ENCODE peak calls at places on chromosomes 3 and 15, in six cellular contexts. A is GM12878, R is A549, K is K562, L is endothelial cell of umbilical vein, J is HepG2. I is an unnamed sample.

GRCh38 chr15:35279811-35280210 is 194.7 kb upstream of the NANOGP8 start:
- DNase-seq in K (no peak), A (no peak), L (no peak), R (no peak), J (no peak), I (no peak)

GRCh38 chr3:18444597-18445420 is 19.7 kb upstream of the SATB1 start:
- DNase-seq in L (peak), K (peak), R (peak), A (no peak), J (peak), I (peak)

GRCh38 chr3:195883160-195883559 is 25.2 kb downstream of the TNK2 start:
- DNase-seq in J (no peak), L (no peak), K (no peak), R (no peak), A (no peak), I (no peak)

GRCh38 chr3:129837057-129837631 is 56.4 kb downstream of the TMCC1 start:
- DNase-seq in L (peak), J (no peak), A (no peak), R (peak), K (no peak), I (no peak)

GRCh38 chr15:26087395-26087794 is 224.3 kb upstream of the ATP10A start:
- DNase-seq in L (no peak), A (no peak), J (no peak), K (no peak), R (no peak), I (no peak)

GRCh38 chr15:100596792-100597191 is 5.2 kb downstream of the LINS1 start:
- DNase-seq in J (no peak), R (no peak), L (no peak), K (peak), A (peak), I (no peak)

GRCh38 chr15:90644526-90644925 is 72.6 kb upstream of the BLM start:
- DNase-seq in K (no peak), L (no peak), A (no peak), R (no peak), J (no peak), I (no peak)

GRCh38 chr3:161560006-161560637 is 63.5 kb downstream of the OTOL1 start:
- DNase-seq in A (no peak), R (peak), J (peak), L (no peak), K (no peak), I (peak)

GRCh38 chr15:48250640-48251076 is 44.6 kb downstream of the SLC12A1 start:
- DNase-seq in R (peak), J (peak), L (peak), K (peak), A (peak), I (peak)

GRCh38 chr15:45454825-45455224 is 67.7 kb downstream of the SLC30A4 start:
- DNase-seq in K (peak), J (no peak), A (peak), L (no peak), R (peak), I (peak)

GRCh38 chr3:9168230-9168629 is 81.2 kb downstream of the SRGAP3 start:
- DNase-seq in R (no peak), L (no peak), K (no peak), A (peak), J (no peak), I (no peak)

GRCh38 chr3:108183178-108183577 is 39.0 kb downstream of the IFT57 start:
- DNase-seq in A (no peak), R (no peak), L (no peak), J (no peak), K (no peak), I (peak)

GRCh38 chr15:63135804-63136203 is 14.1 kb downstream of the LACTB start:
- DNase-seq in A (no peak), K (no peak), R (peak), L (peak), J (no peak), I (peak)

GRCh38 chr3:98657429-98657828 is 64.0 kb upstream of the CPOX start:
- DNase-seq in K (peak), J (no peak), R (peak), A (no peak), L (no peak), I (peak)
- TF ChIP-seq CTCF in K (peak), J (peak), R (peak), A (peak), L (peak), I (peak)

DNA sequence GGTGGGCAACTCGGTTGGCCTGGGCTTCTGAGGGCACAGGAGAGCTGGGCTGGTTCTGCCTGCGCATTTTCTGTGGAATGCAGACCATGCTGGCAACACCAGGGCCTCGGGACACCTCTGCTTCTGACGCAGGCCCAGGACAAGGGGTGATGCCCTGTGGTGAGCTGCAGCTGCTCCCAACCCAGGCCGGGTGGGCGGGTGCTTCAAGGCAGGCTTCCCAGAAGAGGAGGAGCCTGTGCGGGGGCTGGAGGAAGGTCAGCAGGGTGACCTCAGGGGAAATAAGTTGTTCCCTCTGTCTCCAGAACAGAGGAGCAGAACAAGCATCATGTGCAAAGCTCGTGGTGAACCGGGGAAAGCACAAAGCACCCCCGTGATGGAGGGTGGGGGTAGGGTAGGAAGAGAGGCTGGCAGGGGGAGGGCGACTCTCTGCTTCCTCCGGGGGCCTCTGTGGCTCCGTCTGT is 11.0 kb upstream of the PLXNA1 start:
- DNase-seq in K (no peak), R (no peak), J (no peak), A (no peak), L (no peak), I (peak)
- TF ChIP-seq MYC in K (no peak), R (no peak), J (no peak), A (no peak), L (no peak), I (no peak)

DNA sequence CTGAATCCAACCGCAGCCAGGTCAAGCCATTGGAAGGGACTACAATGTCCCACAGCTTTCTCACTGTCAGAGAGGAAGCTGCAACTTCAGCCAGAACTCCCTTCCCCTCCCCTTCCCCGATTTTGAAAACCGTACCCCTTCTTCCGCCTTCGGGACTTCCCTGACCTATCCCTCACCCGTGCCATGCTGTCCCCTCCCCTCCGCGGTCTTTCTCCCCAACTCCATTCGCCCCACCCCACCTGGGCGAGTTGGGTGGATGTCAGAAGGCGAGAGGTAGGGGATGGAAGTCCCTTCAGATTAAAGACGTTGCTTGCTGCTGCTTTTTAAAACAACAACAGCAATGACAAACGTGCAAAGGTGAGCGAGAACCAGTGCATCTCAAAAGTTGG is 723 bp downstream of the CPNE4 start:
- DNase-seq in J (no peak), L (no peak), A (no peak), R (no peak), K (no peak), I (no peak)
- H3K4me3 ChIP-seq in J (no peak), L (no peak), A (no peak), R (peak), K (no peak), I (no peak)

GRCh38 chr15:50353999-50354837 is 780 bp downstream of the GABPB1 start:
- DNase-seq in K (peak), J (peak), L (peak), R (peak), A (peak), I (peak)

GRCh38 chr15:50355980-50356379 is 982 bp upstream of the GABPB1 start:
- DNase-seq in K (no peak), J (no peak), L (no peak), A (no peak), R (no peak), I (no peak)

GRCh38 chr15:50355612-50355905 is 561 bp upstream of the GABPB1 start:
- DNase-seq in R (no peak), K (no peak), J (no peak), A (no peak), L (no peak), I (no peak)

GRCh38 chr15:50354838-50355611 is at the start of gene GABPB1:
- DNase-seq in K (peak), J (peak), A (peak), R (peak), L (peak), I (peak)

GRCh38 chr15:50358805-50359204 is 3.8 kb upstream of the GABPB1 start:
- DNase-seq in J (peak), L (peak), K (peak), A (no peak), R (peak), I (peak)
- TF ChIP-seq CTCF in J (peak), L (peak), K (peak), A (peak), R (peak), I (peak)

GRCh38 chr3:185216587-185216918 is 37.3 kb downstream of the EHHADH start:
- DNase-seq in L (peak), K (no peak), J (peak), A (no peak), R (no peak), I (no peak)

GRCh38 chr3:185221203-185221602 is 32.6 kb downstream of the EHHADH start:
- DNase-seq in K (no peak), R (no peak), J (no peak), L (no peak), A (no peak), I (no peak)

GRCh38 chr3:185210621-185211157 is 43.2 kb downstream of the EHHADH start:
- DNase-seq in R (no peak), K (no peak), L (no peak), A (no peak), J (no peak), I (no peak)

GRCh38 chr3:185215873-185216586 is 37.8 kb downstream of the EHHADH start:
- DNase-seq in L (peak), J (peak), R (peak), K (no peak), A (no peak), I (peak)
- TF ChIP-seq MYC in L (no peak), J (no peak), R (no peak), K (no peak), A (no peak), I (no peak)

DNA sequence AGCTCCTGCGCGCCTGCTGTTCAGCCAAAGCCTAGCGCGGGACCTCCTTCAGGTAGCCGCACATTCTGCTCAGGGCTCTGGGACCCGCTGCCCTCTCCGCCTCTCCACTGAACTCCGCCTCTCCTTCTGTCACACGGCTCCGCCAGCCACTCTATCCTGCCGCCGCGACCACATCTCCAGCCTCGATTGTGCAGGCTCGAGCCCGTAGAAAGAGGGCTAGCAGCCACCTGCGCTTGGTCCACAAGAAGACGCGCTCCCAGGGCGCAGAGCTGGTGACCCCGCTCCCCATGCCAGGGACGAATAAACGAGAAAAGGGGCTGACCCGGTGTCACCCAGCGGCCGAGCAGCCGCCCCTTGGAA is 1.1 kb upstream of the VIPR1 start:
- DNase-seq in L (no peak), A (no peak), K (no peak), J (no peak), R (no peak), I (no peak)
- H3K4me3 ChIP-seq in L (no peak), A (peak), K (no peak), J (peak), R (no peak), I (no peak)

GRCh38 chr3:29144807-29145206 is 136.1 kb upstream of the RBMS3 start:
- DNase-seq in J (no peak), R (peak), K (no peak), A (no peak), L (peak), I (no peak)
- TF ChIP-seq CTCF in J (no peak), R (no peak), K (no peak), A (no peak), L (no peak), I (no peak)

DNA sequence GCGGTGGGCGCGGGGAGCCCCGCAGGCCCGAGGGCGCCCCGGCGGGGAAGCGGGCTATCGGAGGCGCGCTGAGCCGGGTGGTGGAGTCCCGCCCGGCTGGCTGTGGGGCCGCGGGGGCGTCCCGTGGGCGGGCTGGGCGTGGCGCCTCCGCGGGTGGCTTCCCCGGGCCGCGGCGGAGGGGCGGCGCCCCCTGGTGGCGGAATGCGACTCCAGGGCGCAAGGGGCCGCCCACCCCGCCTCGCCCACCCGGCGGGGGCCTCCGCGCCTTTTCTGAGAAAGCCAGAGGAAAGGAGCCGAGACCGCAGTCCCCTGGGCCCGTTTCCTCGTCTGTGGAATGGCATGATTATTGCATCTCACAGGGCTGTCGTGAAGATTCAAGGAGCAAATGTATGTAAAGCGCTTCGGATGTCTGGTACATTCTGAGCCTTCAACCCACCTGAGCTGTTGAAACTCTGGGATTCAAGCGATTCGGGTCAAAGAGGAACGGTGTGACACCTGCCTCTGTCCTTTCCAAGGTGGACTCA is 31.9 kb upstream of the RAB6B start:
- DNase-seq in L (peak), R (no peak), A (no peak), K (peak), J (no peak), I (peak)
- TF ChIP-seq MYC in L (no peak), R (no peak), A (no peak), K (no peak), J (no peak), I (no peak)

DNA sequence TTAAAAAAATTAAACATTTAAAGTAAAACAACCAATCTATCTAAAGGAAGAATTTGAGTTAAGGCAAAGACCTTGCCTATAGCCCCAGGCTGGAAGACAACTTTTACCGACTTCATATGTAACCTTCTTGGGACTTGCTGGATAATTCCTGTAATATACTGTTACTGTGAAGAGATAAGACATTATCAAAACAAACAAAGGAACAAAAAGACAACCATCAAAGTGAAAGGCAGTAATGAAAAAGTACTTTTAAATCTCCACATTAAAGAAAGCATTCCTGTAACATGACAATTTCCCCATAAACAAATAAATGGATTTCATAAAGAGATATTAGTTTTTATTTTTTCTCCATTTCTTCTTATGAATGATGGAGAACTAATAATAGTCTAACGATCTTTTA is 2.4 kb downstream of the CMTM6 start:
- DNase-seq in A (no peak), K (no peak), L (peak), R (no peak), J (no peak), I (no peak)
- H3K4me3 ChIP-seq in A (peak), K (no peak), L (no peak), R (no peak), J (peak), I (peak)

GRCh38 chr15:31297880-31298456 is 28.7 kb upstream of the KLF13 start:
- DNase-seq in A (no peak), J (no peak), K (no peak), L (no peak), R (no peak), I (no peak)

GRCh38 chr15:31295660-31296059 is 31.0 kb upstream of the KLF13 start:
- DNase-seq in A (no peak), K (no peak), J (no peak), R (no peak), L (no peak), I (no peak)

GRCh38 chr15:31297221-31297879 is 29.3 kb upstream of the KLF13 start:
- DNase-seq in K (no peak), J (no peak), A (no peak), R (no peak), L (no peak), I (no peak)

GRCh38 chr15:31298707-31299172 is 27.9 kb upstream of the KLF13 start:
- DNase-seq in K (peak), J (no peak), L (no peak), A (no peak), R (no peak), I (no peak)

DNA sequence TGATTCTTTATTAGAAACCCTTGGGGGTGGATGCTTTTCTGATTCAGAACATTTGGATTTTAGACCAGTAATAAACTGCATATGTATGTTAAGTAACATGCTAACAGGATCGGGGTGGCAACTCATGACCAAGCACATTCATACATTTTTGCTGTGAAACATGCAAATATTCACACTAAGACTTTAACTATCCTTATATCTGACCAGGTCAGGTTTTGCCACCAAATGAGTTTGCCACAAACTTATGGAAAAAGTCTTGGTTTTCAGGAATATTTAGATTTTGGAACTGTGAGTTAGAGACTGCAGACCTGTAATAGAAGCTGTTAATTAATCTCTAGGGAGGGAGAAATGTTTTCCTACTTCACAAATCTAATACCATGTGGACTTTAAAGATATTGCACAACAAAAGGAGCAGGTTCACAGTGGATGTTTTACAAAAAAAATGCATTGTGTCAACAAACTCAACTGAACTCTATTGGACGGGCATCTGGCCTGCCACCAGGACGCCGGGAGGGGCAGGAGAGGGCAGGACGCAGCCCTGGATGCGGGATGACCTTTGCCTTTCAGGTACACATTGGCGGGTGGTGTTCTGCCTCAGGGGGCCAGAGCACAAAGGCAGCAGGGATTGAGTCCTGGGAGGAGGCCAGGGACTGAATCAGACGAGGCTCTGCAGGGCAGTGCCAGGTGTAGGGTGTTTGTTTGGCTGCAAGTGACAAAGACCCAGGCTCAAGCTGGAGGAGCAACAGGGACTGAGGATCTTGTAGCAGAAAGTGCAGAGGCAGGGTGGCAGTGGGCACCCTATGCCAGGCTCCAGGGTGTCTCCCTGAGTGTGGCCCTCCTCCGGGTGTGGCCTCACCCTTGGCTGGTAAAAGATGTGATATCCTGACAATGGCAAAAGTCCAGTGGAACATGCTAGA is 30.1 kb upstream of the KLF13 start:
- DNase-seq in A (no peak), K (no peak), L (peak), J (peak), R (peak), I (no peak)
- TF ChIP-seq CTCF in A (no peak), K (no peak), L (no peak), J (peak), R (no peak), I (no peak)

I was measured in NB4.